ENCODE peak calls at places on chromosomes 12 and 14, in eight cellular contexts. D is small intestine, Q is right atrium auricular region, P is fibroblast of the aortic adventitia, J is dorsolateral prefrontal cortex, T is kidney, Y is transverse colon, Z is heart left ventricle. H is an unnamed sample.

GRCh38 chr12:6934110-6934509 is 6.4 kb downstream of the ATN1 start:
- DNase-seq in P (peak), Q (no peak), T (peak), Y (no peak), Z (peak), J (no peak), D (no peak), H (no peak)

GRCh38 chr12:113425960-113426453 is 3.8 kb downstream of the SDSL start:
- DNase-seq in J (no peak), Z (no peak), Y (no peak), Q (no peak), P (no peak), T (no peak), D (no peak), H (no peak)

GRCh38 chr12:108701779-108702435 is 29.4 kb downstream of the CORO1C start:
- DNase-seq in J (no peak), T (no peak), Q (no peak), Z (no peak), D (no peak), Y (no peak), P (peak), H (no peak)

GRCh38 chr12:64077922-64078321 is 144.2 kb downstream of the KICS2 start:
- DNase-seq in Y (no peak), P (peak), J (no peak), T (no peak), D (no peak), Q (no peak), Z (no peak), H (no peak)

GRCh38 chr12:2154050-2154449 is 101.3 kb downstream of the CACNA1C start:
- DNase-seq in Q (peak), Z (no peak), T (no peak), P (peak), D (no peak), J (no peak), Y (no peak), H (no peak)

GRCh38 chr14:68199465-68200145 is 380.0 kb downstream of the RAD51B start:
- DNase-seq in Q (peak), D (no peak), J (no peak), T (no peak), Z (peak), P (peak), Y (no peak), H (no peak)

GRCh38 chr14:49858383-49858782 is 5.8 kb upstream of the NEMF start:
- DNase-seq in T (no peak), J (no peak), Q (no peak), Z (no peak), Y (no peak), P (no peak), D (no peak), H (no peak)

GRCh38 chr12:124304314-124304790 is 9.5 kb downstream of the RFLNA start:
- DNase-seq in Q (no peak), T (peak), D (no peak), Z (no peak), Y (no peak), P (no peak), J (no peak), H (no peak)

GRCh38 chr12:9961901-9962300 is 9.3 kb upstream of the CLEC12A start:
- DNase-seq in J (no peak), Y (no peak), Q (no peak), Z (no peak), D (no peak), P (no peak), T (no peak), H (no peak)

GRCh38 chr12:89273525-89273924 is 78.8 kb downstream of the DUSP6 start:
- DNase-seq in J (no peak), Q (no peak), P (no peak), D (no peak), Z (no peak), T (no peak), Y (no peak), H (no peak)

GRCh38 chr12:127125607-127126259 is 1141.2 kb upstream of the TMEM132C start:
- DNase-seq in P (peak), Q (no peak), D (peak), J (no peak), Z (no peak), Y (peak), T (no peak), H (no peak)

GRCh38 chr12:32836710-32837109 is 59.9 kb downstream of the PKP2 start:
- DNase-seq in P (no peak), Y (no peak), D (no peak), Z (no peak), T (no peak), Q (no peak), J (no peak), H (no peak)

GRCh38 chr12:100675432-100675831 is 101.9 kb downstream of the GAS2L3 start:
- DNase-seq in T (no peak), Z (peak), Q (no peak), Y (peak), P (no peak), J (no peak), D (no peak), H (no peak)

GRCh38 chr14:96688629-96689028 is 108.6 kb upstream of the VRK1 start:
- DNase-seq in Z (no peak), J (no peak), Q (no peak), P (no peak), T (no peak), D (no peak), Y (no peak), H (no peak)

GRCh38 chr14:33457021-33457420 is 493.9 kb downstream of the EGLN3 start:
- DNase-seq in Z (no peak), P (no peak), D (no peak), J (no peak), T (no peak), Y (no peak), Q (no peak), H (no peak)

GRCh38 chr14:71586131-71586893 is 345.9 kb upstream of the RGS6 start:
- DNase-seq in Y (no peak), P (peak), T (no peak), Q (peak), J (peak), D (no peak), Z (no peak), H (no peak)

GRCh38 chr12:124740691-124741137 is 123.0 kb downstream of the SCARB1 start:
- DNase-seq in P (no peak), T (peak), Z (no peak), Y (peak), J (peak), Q (no peak), D (peak), H (no peak)

GRCh38 chr12:1474059-1474537 is 120.3 kb downstream of the FBXL14 start:
- DNase-seq in D (no peak), Q (no peak), P (peak), J (no peak), T (no peak), Y (no peak), Z (no peak), H (no peak)

GRCh38 chr14:75871181-75871880 is 110.5 kb downstream of the TGFB3 start:
- DNase-seq in T (no peak), D (peak), J (no peak), Y (no peak), Q (no peak), P (peak), Z (no peak), H (no peak)

GRCh38 chr12:64890873-64891468 is 66.5 kb downstream of the TBC1D30 start:
- DNase-seq in Z (no peak), P (peak), D (peak), J (no peak), T (no peak), Q (no peak), Y (no peak), H (no peak)

GRCh38 chr12:51884676-51885229 is 3.1 kb upstream of the ANKRD33 start:
- DNase-seq in P (no peak), J (no peak), D (peak), T (peak), Q (no peak), Y (no peak), Z (no peak), H (peak)

GRCh38 chr12:57461904-57462306 is 2.3 kb downstream of the GLI1 start:
- DNase-seq in Y (no peak), Z (peak), J (no peak), D (no peak), P (peak), T (no peak), Q (no peak), H (no peak)

GRCh38 chr14:106488293-106488692 is 961.9 kb downstream of the TMEM121 start:
- DNase-seq in T (no peak), Q (no peak), Y (no peak), D (no peak), Z (no peak), P (no peak), J (no peak), H (no peak)

GRCh38 chr12:15726757-15727112 is 62.5 kb downstream of the EPS8 start:
- DNase-seq in Y (no peak), J (no peak), D (no peak), Z (no peak), Q (no peak), P (no peak), T (no peak), H (no peak)

GRCh38 chr12:15726029-15726756 is 63.0 kb downstream of the EPS8 start:
- DNase-seq in P (peak), Y (no peak), Q (no peak), D (no peak), Z (no peak), J (no peak), T (no peak), H (no peak)

GRCh38 chr12:15728118-15728598 is 61.0 kb downstream of the EPS8 start:
- DNase-seq in Z (no peak), P (peak), J (no peak), Y (no peak), D (peak), Q (no peak), T (no peak), H (no peak)

GRCh38 chr12:15731940-15732339 is 57.2 kb downstream of the EPS8 start:
- DNase-seq in D (no peak), Z (no peak), T (no peak), Y (no peak), P (no peak), J (no peak), Q (no peak), H (no peak)

GRCh38 chr12:15729097-15729496 is 60.1 kb downstream of the EPS8 start:
- DNase-seq in T (no peak), J (no peak), Q (no peak), D (no peak), Y (no peak), Z (no peak), P (no peak), H (no peak)
- H3K4me3 ChIP-seq in T (no peak), J (no peak), Q (no peak), D (no peak), Y (no peak), Z (no peak), P (no peak), H (no peak)

DNA sequence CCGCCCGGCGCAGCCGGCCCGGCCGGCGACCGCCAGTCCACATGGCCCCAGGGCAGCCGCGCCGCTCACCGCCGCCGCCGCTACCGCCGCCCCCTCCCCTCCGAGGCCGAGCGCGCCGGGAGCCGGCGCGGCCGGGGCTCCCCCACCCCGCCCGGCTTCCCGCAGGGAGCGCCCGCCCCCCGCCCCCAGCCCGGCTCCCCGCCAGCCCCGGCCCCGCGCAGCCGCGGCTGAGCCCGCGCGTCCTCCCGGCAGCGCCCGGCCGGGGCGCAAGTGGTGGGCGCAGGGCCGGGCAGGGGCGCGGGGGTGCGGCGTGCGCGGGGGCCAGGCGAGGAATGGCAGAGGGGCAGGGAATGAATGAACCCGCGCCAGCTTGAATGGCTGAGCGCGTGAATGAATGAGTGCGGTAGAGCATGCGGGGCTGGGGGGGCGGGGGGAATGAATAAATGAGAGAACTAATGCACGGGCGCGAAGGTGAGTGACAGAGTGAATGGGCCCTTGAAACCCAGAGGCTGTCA is at the start of gene BEGAIN:
- DNase-seq in Q (no peak), D (no peak), P (no peak), J (no peak), T (peak), Y (no peak), Z (no peak), H (no peak)
- H3K4me3 ChIP-seq in Q (peak), D (peak), P (peak), J (peak), T (peak), Y (peak), Z (peak), H (peak)

GRCh38 chr14:20434701-20435453 is 1.1 kb downstream of the KLHL33 start:
- DNase-seq in J (peak), Q (peak), P (peak), D (no peak), Y (peak), Z (peak), T (peak), H (no peak)

GRCh38 chr14:20436363-20436755 is 393 bp upstream of the KLHL33 start:
- DNase-seq in J (no peak), D (no peak), T (no peak), Y (no peak), P (peak), Q (no peak), Z (no peak), H (no peak)

GRCh38 chr14:20440465-20440864 is 4.5 kb upstream of the KLHL33 start:
- DNase-seq in Z (no peak), T (no peak), D (no peak), Q (no peak), Y (no peak), J (no peak), P (no peak), H (no peak)

GRCh38 chr14:20438664-20439063 is 2.7 kb upstream of the KLHL33 start:
- DNase-seq in Q (no peak), J (no peak), P (no peak), T (no peak), Y (no peak), D (no peak), Z (no peak), H (no peak)

GRCh38 chr14:20435454-20436362 is at the start of gene KLHL33:
- DNase-seq in P (no peak), Z (no peak), T (no peak), D (no peak), Q (no peak), Y (no peak), J (no peak), H (no peak)
- H3K4me3 ChIP-seq in P (no peak), Z (no peak), T (peak), D (no peak), Q (peak), Y (peak), J (peak), H (peak)

GRCh38 chr12:116559330-116560080 is at the start of gene MAP1LC3B2:
- DNase-seq in J (peak), T (peak), D (peak), Y (peak), Z (peak), Q (no peak), P (peak), H (peak)
- H3K4me3 ChIP-seq in J (no peak), T (no peak), D (no peak), Y (no peak), Z (no peak), Q (no peak), P (no peak), H (peak)

GRCh38 chr14:74514471-74514932 is 20.9 kb downstream of the ISCA2 start:
- DNase-seq in Q (no peak), D (peak), Y (peak), P (peak), J (no peak), T (peak), Z (no peak), H (peak)
- H3K4me3 ChIP-seq in Q (no peak), D (no peak), Y (no peak), P (no peak), J (no peak), T (no peak), Z (no peak), H (peak)

GRCh38 chr12:86777335-86777734 is 521.1 kb upstream of the MGAT4C start:
- DNase-seq in T (no peak), Q (no peak), Y (no peak), D (no peak), Z (no peak), J (no peak), P (peak), H (no peak)

GRCh38 chr12:86770871-86771270 is 514.7 kb upstream of the MGAT4C start:
- DNase-seq in T (no peak), D (no peak), Y (no peak), Z (no peak), P (no peak), J (no peak), Q (no peak), H (no peak)

GRCh38 chr12:86774841-86775386 is 518.7 kb upstream of the MGAT4C start:
- DNase-seq in Z (no peak), D (no peak), Q (no peak), T (no peak), Y (no peak), P (peak), J (no peak), H (no peak)

GRCh38 chr12:86772688-86773087 is 516.5 kb upstream of the MGAT4C start:
- DNase-seq in Y (no peak), T (no peak), Z (no peak), Q (no peak), D (no peak), J (no peak), P (no peak), H (no peak)
- H3K4me3 ChIP-seq in Y (no peak), T (no peak), Z (no peak), Q (no peak), D (no peak), J (no peak), P (no peak), H (no peak)

GRCh38 chr12:91632042-91632786 is 449.6 kb upstream of the DCN start:
- DNase-seq in T (no peak), Y (no peak), J (no peak), P (no peak), D (no peak), Z (no peak), Q (no peak), H (no peak)
- H3K4me3 ChIP-seq in T (no peak), Y (no peak), J (no peak), P (no peak), D (no peak), Z (no peak), Q (no peak), H (no peak)

GRCh38 chr12:53197011-53197640 is 9.9 kb downstream of the ITGB7 start:
- DNase-seq in J (no peak), D (no peak), Y (no peak), Z (no peak), Q (no peak), T (peak), P (no peak), H (no peak)
- H3K4me3 ChIP-seq in J (peak), D (no peak), Y (no peak), Z (no peak), Q (peak), T (peak), P (no peak), H (peak)

DNA sequence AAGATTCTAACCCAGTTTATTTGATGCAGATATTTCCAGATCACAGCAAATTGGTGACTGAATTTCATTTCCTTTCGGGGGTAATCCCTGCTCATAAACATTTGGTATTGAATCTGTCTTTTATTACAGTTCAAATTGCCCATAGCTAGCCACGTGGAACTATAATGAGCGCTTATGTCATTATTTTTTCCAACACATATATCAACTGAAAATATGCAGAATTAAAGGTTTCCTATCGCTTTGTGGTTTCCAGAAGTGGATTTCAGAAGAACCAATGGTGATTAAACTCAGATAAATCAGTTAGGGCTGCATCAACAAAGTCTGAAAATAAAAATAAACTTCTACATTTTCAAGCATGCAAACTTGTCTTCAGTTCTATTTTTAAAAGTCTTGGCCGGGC is 111.9 kb downstream of the PIK3C2G start:
- DNase-seq in J (no peak), Z (no peak), T (no peak), P (no peak), Q (no peak), D (no peak), Y (no peak), H (no peak)
- H3K4me3 ChIP-seq in J (no peak), Z (no peak), T (no peak), P (no peak), Q (no peak), D (no peak), Y (no peak), H (no peak)